ENCODE peak calls at places on chromosome 11, in five cellular contexts. Y is amniotic stem cell; E is tibial nerve; R is sciatic nerve; V is stimulated activated CD8-positive, alpha-beta memory T cell treated with anti-CD3 and anti-CD28 coated beads, Interleukin-2, amount 100 ng/mL, for 48 hours. X is an unnamed sample.
A peak's percentile ranks its signal among the peaks of the same experiment; 100 is the strongest.

GRCh38 chr11:64777449-64778222 is 706 bp downstream of the SF1 start:
- DNase-seq in Y (peak; percentile 62), E (peak; percentile 62), R (peak; percentile 89), V (peak; percentile 68), X (peak; percentile 71)

GRCh38 chr11:24357620-24358386 is 139.1 kb upstream of the LUZP2 start:
- DNase-seq in V (no peak), R (no peak), E (no peak), Y (no peak), X (no peak)

GRCh38 chr11:120280566-120281160 is 40.7 kb downstream of the POU2F3 start:
- DNase-seq in V (no peak), R (no peak), Y (no peak), E (no peak), X (no peak)

GRCh38 chr11:66315921-66316811 is 678 bp downstream of the CD248 start:
- DNase-seq in E (no peak), Y (no peak), V (no peak), R (no peak), X (no peak)

GRCh38 chr11:64250875-64251721 is at the start of gene PLCB3:
- DNase-seq in Y (no peak), V (no peak), E (no peak), R (peak; percentile 78), X (no peak)

GRCh38 chr11:8671242-8671641 is 11.2 kb downstream of the TRIM66 start:
- DNase-seq in E (peak; percentile 65), V (no peak), R (no peak), Y (peak; percentile 88), X (peak; percentile 97)

GRCh38 chr11:86244522-86245368 is at the start of gene EED:
- DNase-seq in R (peak; percentile 96), E (peak; percentile 79), V (peak; percentile 91), Y (peak; percentile 91), X (peak; percentile 83)

GRCh38 chr11:71420455-71421241 is 27.5 kb downstream of the DHCR7 start:
- DNase-seq in V (no peak), Y (no peak), R (no peak), E (no peak), X (peak; percentile 10)

GRCh38 chr11:59941091-59941490 is 2.9 kb downstream of the OOSP1 start:
- DNase-seq in R (no peak), V (no peak), E (no peak), Y (no peak), X (no peak)

GRCh38 chr11:125337836-125338235 is 158.2 kb downstream of the FEZ1 start:
- DNase-seq in Y (no peak), R (peak; percentile 39), V (no peak), E (no peak), X (no peak)

X was measured in GM04504.